ENCODE peak calls at places on chromosomes 1 and 21, in four cellular contexts. K, O, C and U are unnamed samples. For H3K27me3 and H3K9me3, the result is how much of the 10 kb centered on the place peaks cover.

GRCh38 chr1:15152318-15153183 is 996 bp upstream of the TMEM51 start:
- DNase-seq in O (peak), C (peak), K (peak), U (no peak)

GRCh38 chr1:48916121-48917069 is 139.7 kb upstream of the BEND5 start:
- DNase-seq in K (no peak), C (peak), O (no peak), U (no peak)

GRCh38 chr1:7594002-7594713 is 176.9 kb upstream of the VAMP3 start:
- DNase-seq in O (peak), K (peak), C (no peak), U (no peak)

GRCh38 chr1:32221980-32222751 is at the start of the genes EIF3I and TMEM234:
- DNase-seq in O (peak), C (peak), K (peak), U (peak)

GRCh38 chr1:31674626-31675025 is 29.2 kb downstream of the COL16A1 start:
- DNase-seq in C (peak), K (no peak), O (no peak), U (no peak)

GRCh38 chr1:45864765-45865164 is 61.4 kb downstream of the MAST2 start:
- DNase-seq in K (no peak), O (no peak), C (peak), U (no peak)

GRCh38 chr1:107135466-107135865 is 5.4 kb upstream of the NTNG1 start:
- DNase-seq in O (no peak), C (peak), K (no peak), U (no peak)

GRCh38 chr1:244896550-244896949 is 32.2 kb upstream of the HNRNPU start:
- DNase-seq in C (peak), O (no peak), K (no peak), U (no peak)

GRCh38 chr1:15543589-15544568 is 17.2 kb downstream of the DNAJC16 start:
- DNase-seq in O (no peak), C (peak), K (no peak), U (no peak)

GRCh38 chr1:45394342-45394741 is 54.1 kb upstream of the MUTYH start:
- DNase-seq in C (no peak), O (no peak), K (no peak), U (no peak)

GRCh38 chr21:21712761-21713558 is 714.8 kb downstream of the NCAM2 start:
- DNase-seq in K (no peak), O (no peak), C (peak), U (no peak)

GRCh38 chr1:62725981-62726588 is 37.9 kb upstream of the DOCK7 start:
- DNase-seq in O (no peak), K (no peak), C (peak), U (no peak)

GRCh38 chr1:246566808-246567154 is 525 bp downstream of the CNST start:
- DNase-seq in C (no peak), O (peak), K (no peak), U (peak)

GRCh38 chr1:2314803-2315710 is 76.3 kb downstream of the MORN1 start:
- DNase-seq in O (no peak), K (no peak), C (peak), U (peak)

GRCh38 chr1:9996624-9997582 is at the start of gene RBP7:
- DNase-seq in O (peak), C (peak), K (peak), U (no peak)

GRCh38 chr1:176382163-176382562 is 80.8 kb upstream of the PAPPA2 start:
- DNase-seq in O (no peak), K (no peak), C (no peak), U (no peak)

GRCh38 chr1:238451006-238451405 is 560.3 kb upstream of the ZP4 start:
- DNase-seq in C (no peak), O (no peak), K (no peak), U (no peak)

GRCh38 chr1:215667796-215668195 is 100.7 kb downstream of the KCTD3 start:
- DNase-seq in C (no peak), K (no peak), O (no peak), U (no peak)

GRCh38 chr1:58585166-58585565 is 8.1 kb upstream of the TACSTD2 start:
- DNase-seq in C (peak), K (no peak), O (no peak), U (no peak)

DNA sequence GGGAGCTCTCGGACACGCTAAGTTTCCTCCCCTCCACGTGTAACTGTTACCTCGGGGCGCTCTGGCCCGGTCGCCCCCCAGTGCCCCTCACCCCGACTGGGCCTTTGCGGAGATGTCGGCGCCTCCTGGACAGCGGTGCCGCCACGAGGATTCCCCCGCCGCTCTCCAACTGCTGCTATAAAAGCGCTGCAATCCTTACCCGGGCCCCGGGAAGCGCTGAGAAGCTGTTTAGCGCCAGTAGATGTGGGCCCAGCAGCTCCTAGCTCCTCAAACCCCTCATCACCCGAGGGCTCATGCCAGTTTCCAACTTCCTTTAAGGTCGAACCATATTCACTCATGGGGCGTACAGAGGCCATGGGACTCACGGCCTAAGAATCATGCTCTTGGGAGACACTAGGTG is 361 bp upstream of the LMX1A start:
- DNase-seq in C (no peak), K (no peak), O (no peak), U (no peak)
- H3K27me3 ChIP-seq in C (half or more), K (under half), O (under half), U (under half)

GRCh38 chr1:248625971-248626370 is 8.9 kb downstream of the OR2T11 start:
- DNase-seq in K (no peak), O (no peak), C (no peak), U (no peak)
- H3K9me3 ChIP-seq in K (under half), O (under half), C (under half), U (under half)

GRCh38 chr1:229035054-229035747 is 235.7 kb upstream of the RAB4A start:
- DNase-seq in O (no peak), C (no peak), K (no peak), U (no peak)

GRCh38 chr1:229037806-229038405 is 233.0 kb upstream of the RAB4A start:
- DNase-seq in K (no peak), C (no peak), O (no peak), U (no peak)

GRCh38 chr1:229034246-229034645 is 236.7 kb upstream of the RAB4A start:
- DNase-seq in K (no peak), C (no peak), O (no peak), U (no peak)

GRCh38 chr1:229033480-229033879 is 237.4 kb upstream of the RAB4A start:
- DNase-seq in O (no peak), C (no peak), K (no peak), U (no peak)

DNA sequence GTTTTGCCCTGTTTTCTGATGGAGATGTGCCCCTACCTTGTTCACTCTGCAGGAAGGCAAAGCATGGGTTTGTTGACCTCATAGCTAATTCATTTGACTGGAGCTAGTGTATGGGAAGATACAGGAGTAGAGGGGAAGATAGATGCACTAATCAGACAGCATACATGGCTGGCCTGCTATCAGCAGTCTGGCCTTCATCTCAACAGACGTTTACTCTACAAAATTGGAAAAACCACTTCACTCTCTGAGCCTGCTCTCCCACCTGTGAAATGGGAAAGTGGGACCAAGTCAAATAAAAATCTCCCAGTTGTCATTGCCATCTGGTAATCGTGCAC is 235.2 kb upstream of the RAB4A start:
- DNase-seq in C (no peak), K (no peak), O (no peak), U (no peak)
- H3K27me3 ChIP-seq in C (under half), K (under half), O (under half), U (under half)

GRCh38 chr1:4755301-4756183 is 101.1 kb downstream of the AJAP1 start:
- DNase-seq in O (no peak), C (peak), K (no peak), U (no peak)
- H3K9me3 ChIP-seq in O (under half), C (under half), K (under half), U (under half)

DNA sequence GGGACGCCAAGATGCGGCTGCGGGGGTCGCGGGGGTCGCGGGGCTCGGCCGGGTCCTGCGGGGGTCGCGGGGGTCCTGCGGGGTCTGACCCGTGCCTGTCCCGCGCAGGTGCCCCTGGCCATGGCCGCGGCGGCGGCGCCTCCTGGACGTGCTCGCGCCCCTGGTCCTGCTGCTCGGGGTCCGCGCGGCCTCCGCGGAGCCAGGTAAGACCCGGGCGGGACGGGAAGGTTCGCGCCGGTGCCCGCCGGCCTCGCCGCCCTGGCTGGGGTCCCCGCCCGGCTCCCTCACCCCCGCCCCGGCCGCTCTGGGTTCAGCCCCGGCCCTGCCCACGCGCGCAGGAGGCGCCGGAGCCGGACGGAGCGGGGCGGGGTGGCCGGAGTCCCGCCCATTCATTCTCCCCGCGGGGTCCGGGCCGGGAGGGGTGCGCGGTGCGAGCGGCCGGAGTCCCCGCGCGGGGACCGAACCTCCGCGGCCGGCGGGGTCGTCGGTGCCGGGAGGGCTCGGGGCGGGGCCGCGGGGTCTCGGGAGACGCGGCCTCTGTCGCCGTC is 380 bp downstream of the COL18A1 start:
- DNase-seq in K (no peak), O (no peak), C (peak), U (no peak)
- H3K27me3 ChIP-seq in K (under half), O (under half), C (under half), U (under half)